ENCODE peak calls at places on chromosomes 7 and 10, in four cellular contexts. One of them, this sample, is unnamed.
A peak's percentile ranks its signal among the peaks of the same experiment; 100 is the strongest.

GRCh38 chr10:91974960-91975359 is 51.4 kb downstream of the BTAF1 start:
- DNase-seq in GM12891: no peak
- DNase-seq in H1: no peak
- DNase-seq in HepG2: no peak
- DNase-seq in this sample: no peak

GRCh38 chr10:80684217-80684616 is 146.5 kb downstream of the SH2D4B start:
- DNase-seq in GM12891: no peak
- DNase-seq in H1: no peak
- DNase-seq in HepG2: no peak
- DNase-seq in this sample: no peak

GRCh38 chr10:91511549-91512330 is 101.6 kb downstream of the HECTD2 start:
- DNase-seq in GM12891: no peak
- DNase-seq in H1: no peak
- DNase-seq in HepG2: no peak
- DNase-seq in this sample: no peak

GRCh38 chr7:97733276-97734206 is 1.7 kb downstream of the TAC1 start:
- DNase-seq in GM12891: no peak
- DNase-seq in H1: peak; percentile 75
- DNase-seq in HepG2: no peak
- DNase-seq in this sample: no peak

GRCh38 chr7:30791126-30791525 is 19.9 kb downstream of the MINDY4 start:
- DNase-seq in GM12891: no peak
- DNase-seq in H1: peak; percentile 54
- DNase-seq in HepG2: no peak
- DNase-seq in this sample: no peak

GRCh38 chr10:11493646-11494045 is 117.8 kb downstream of the USP6NL start:
- DNase-seq in GM12891: no peak
- DNase-seq in H1: no peak
- DNase-seq in HepG2: no peak
- DNase-seq in this sample: no peak

GRCh38 chr10:100811752-100812750 is 66.7 kb downstream of the PAX2 start:
- DNase-seq in GM12891: no peak
- DNase-seq in H1: no peak
- DNase-seq in HepG2: no peak
- DNase-seq in this sample: no peak

GRCh38 chr7:2628137-2628482 is 3.7 kb upstream of the TTYH3 start:
- DNase-seq in GM12891: no peak
- DNase-seq in H1: no peak
- DNase-seq in HepG2: peak; percentile 86
- DNase-seq in this sample: no peak

GRCh38 chr10:28072573-28072972 is 73.7 kb upstream of the ODAD2 start:
- DNase-seq in GM12891: no peak
- DNase-seq in H1: no peak
- DNase-seq in HepG2: no peak
- DNase-seq in this sample: no peak

GRCh38 chr7:104767826-104768536 is 246.0 kb upstream of the KMT2E start:
- DNase-seq in GM12891: no peak
- DNase-seq in H1: no peak
- DNase-seq in HepG2: no peak
- DNase-seq in this sample: no peak

GRCh38 chr7:151238924-151239836 is 6.9 kb downstream of the CHPF2 start:
- DNase-seq in GM12891: no peak
- DNase-seq in H1: no peak
- DNase-seq in HepG2: no peak
- DNase-seq in this sample: no peak

GRCh38 chr7:33108591-33108930 is 643 bp downstream of the RP9 start:
- DNase-seq in GM12891: no peak
- DNase-seq in H1: no peak
- DNase-seq in HepG2: no peak
- DNase-seq in this sample: no peak

GRCh38 chr10:71585579-71586092 is 133.9 kb downstream of the C10orf105 start:
- DNase-seq in GM12891: no peak
- DNase-seq in H1: no peak
- DNase-seq in HepG2: no peak
- DNase-seq in this sample: no peak

GRCh38 chr10:21208666-21209316 is 311.7 kb upstream of the NEBL start:
- DNase-seq in GM12891: no peak
- DNase-seq in H1: no peak
- DNase-seq in HepG2: no peak
- DNase-seq in this sample: no peak

GRCh38 chr7:2521952-2522591 is 2.5 kb downstream of the LFNG start:
- DNase-seq in GM12891: no peak
- DNase-seq in H1: no peak
- DNase-seq in HepG2: no peak
- DNase-seq in this sample: no peak

GRCh38 chr10:97140284-97140846 is 45.4 kb downstream of the SLIT1 start:
- DNase-seq in GM12891: no peak
- DNase-seq in H1: no peak
- DNase-seq in HepG2: peak; percentile 95
- DNase-seq in this sample: no peak

GRCh38 chr10:83212632-83213349 is 926.5 kb upstream of the GHITM start:
- DNase-seq in GM12891: no peak
- DNase-seq in H1: no peak
- DNase-seq in HepG2: no peak
- DNase-seq in this sample: no peak

GRCh38 chr10:46250898-46251856 is 35.6 kb upstream of the ANTXRL start:
- DNase-seq in GM12891: no peak
- DNase-seq in H1: peak; percentile 45
- DNase-seq in HepG2: no peak
- DNase-seq in this sample: no peak

GRCh38 chr10:83373659-83374058 is 765.6 kb upstream of the GHITM start:
- DNase-seq in GM12891: no peak
- DNase-seq in H1: peak; percentile 51
- DNase-seq in HepG2: no peak
- DNase-seq in this sample: no peak

GRCh38 chr7:15686209-15686956 is at the start of gene MEOX2:
- DNase-seq in GM12891: no peak
- DNase-seq in H1: peak; percentile 63
- DNase-seq in HepG2: no peak
- DNase-seq in this sample: no peak

GRCh38 chr7:128735433-128735832 is 3.7 kb upstream of the CALU start:
- DNase-seq in GM12891: no peak
- DNase-seq in H1: no peak
- DNase-seq in HepG2: no peak
- DNase-seq in this sample: no peak

GRCh38 chr10:56782503-56782902 is 421.4 kb upstream of the ZWINT start:
- DNase-seq in GM12891: no peak
- DNase-seq in H1: no peak
- DNase-seq in HepG2: no peak
- DNase-seq in this sample: no peak

GRCh38 chr10:100565206-100565985 is 29.7 kb downstream of the HIF1AN start:
- DNase-seq in GM12891: no peak
- DNase-seq in H1: no peak
- DNase-seq in HepG2: no peak
- DNase-seq in this sample: no peak

GRCh38 chr10:116470768-116471415 is 43.2 kb downstream of the PNLIPRP3 start:
- DNase-seq in GM12891: no peak
- DNase-seq in H1: peak; percentile 62
- DNase-seq in HepG2: peak; percentile 20
- DNase-seq in this sample: no peak

GRCh38 chr10:23804125-23804524 is 365.2 kb downstream of the OTUD1 start:
- DNase-seq in GM12891: no peak
- DNase-seq in H1: no peak
- DNase-seq in HepG2: no peak
- DNase-seq in this sample: no peak

GRCh38 chr10:79022565-79023488 is 45.9 kb upstream of the ZMIZ1 start:
- DNase-seq in GM12891: no peak
- DNase-seq in H1: peak; percentile 67
- DNase-seq in HepG2: peak; percentile 65
- DNase-seq in this sample: peak; percentile 54

GRCh38 chr7:5692112-5692844 is 89.2 kb downstream of the RNF216 start:
- DNase-seq in GM12891: no peak
- DNase-seq in H1: no peak
- DNase-seq in HepG2: peak; percentile 71
- DNase-seq in this sample: no peak
- TF ChIP-seq TAF1 in GM12891: no peak
- TF ChIP-seq TAF1 in H1: no peak
- TF ChIP-seq TAF1 in HepG2: no peak
- TF ChIP-seq TAF1 in this sample: no peak

DNA sequence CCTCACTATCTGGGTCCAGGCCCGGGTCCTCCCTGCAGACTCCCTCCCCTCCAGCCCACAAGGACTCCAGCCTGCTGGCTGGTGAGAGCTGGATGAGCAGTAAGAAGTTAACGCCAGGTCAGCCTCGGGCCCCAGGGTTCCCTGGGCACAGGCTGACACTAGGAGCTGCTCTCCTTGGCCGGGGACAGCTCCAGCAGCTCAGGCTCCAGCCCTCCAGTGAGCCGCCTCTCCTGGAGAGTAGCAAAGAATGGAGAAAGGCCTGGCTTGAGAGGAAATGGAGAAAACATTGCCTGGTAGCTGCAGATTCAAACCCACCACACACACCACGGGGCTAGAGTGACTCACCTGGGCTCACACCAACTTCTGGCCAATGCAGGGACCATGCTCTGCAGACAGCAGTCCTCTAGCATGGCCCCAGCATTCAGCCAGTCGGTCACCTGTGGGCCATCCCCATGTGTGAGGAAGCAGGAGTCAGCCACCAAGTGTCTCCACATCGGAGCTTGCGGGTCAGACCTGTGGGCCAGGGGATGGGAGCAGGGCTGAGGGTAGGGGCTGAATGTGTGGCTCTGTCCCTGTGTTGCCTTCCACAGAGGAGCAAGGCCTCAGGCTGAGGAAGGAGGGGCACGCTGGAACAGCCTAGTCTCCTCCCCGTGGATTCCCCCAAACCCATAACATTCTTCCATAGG is 6.5 kb downstream of the SAP25 start:
- DNase-seq in GM12891: no peak
- DNase-seq in H1: no peak
- DNase-seq in HepG2: no peak
- DNase-seq in this sample: no peak
- TF ChIP-seq POLR2AphosphoS5 in GM12891: no peak
- TF ChIP-seq POLR2AphosphoS5 in H1: peak; percentile 16
- TF ChIP-seq POLR2AphosphoS5 in HepG2: peak; percentile 37
- TF ChIP-seq POLR2AphosphoS5 in this sample: no peak

GRCh38 chr7:897086-897485 is 20.7 kb downstream of the GET4 start:
- DNase-seq in GM12891: no peak
- DNase-seq in H1: no peak
- DNase-seq in HepG2: no peak
- DNase-seq in this sample: no peak

GRCh38 chr7:898855-899681 is 22.7 kb downstream of the GET4 start:
- DNase-seq in GM12891: no peak
- DNase-seq in H1: no peak
- DNase-seq in HepG2: no peak
- DNase-seq in this sample: no peak

GRCh38 chr7:896346-897075 is 20.2 kb downstream of the GET4 start:
- DNase-seq in GM12891: no peak
- DNase-seq in H1: no peak
- DNase-seq in HepG2: no peak
- DNase-seq in this sample: no peak

GRCh38 chr7:898460-898854 is 22.1 kb downstream of the GET4 start:
- DNase-seq in GM12891: no peak
- DNase-seq in H1: no peak
- DNase-seq in HepG2: no peak
- DNase-seq in this sample: no peak

DNA sequence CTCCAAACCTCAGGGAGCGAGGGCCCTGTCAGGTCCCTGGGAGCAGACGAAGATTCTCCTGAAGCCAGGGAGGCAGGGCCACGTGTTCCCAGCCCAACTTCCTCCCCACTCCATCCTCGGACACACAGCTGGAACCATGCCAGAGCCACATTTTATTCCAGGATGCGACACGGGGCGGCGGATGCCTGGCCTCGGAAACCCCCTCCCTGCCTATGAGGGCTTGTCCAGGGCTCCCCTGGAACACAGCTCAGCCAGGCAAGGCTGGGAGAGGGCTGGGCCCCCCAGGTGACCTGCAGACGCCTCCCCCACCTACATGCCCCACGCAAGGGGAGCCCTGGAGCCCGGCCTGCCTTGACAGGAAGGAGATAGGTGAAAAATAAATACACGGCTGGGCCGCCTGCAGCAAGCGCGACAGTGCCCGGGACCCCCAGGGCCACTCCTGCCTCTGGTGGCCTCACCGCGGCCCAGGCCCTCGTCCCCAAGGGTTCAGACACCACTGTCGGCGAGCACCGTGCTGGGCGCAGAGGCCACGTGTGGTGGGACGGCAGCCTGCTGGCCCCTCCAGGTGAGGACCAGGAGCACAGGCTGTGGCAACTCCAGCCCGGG is 21.5 kb downstream of the GET4 start:
- DNase-seq in GM12891: no peak
- DNase-seq in H1: no peak
- DNase-seq in HepG2: no peak
- DNase-seq in this sample: no peak
- TF ChIP-seq POLR2A in GM12891: no peak
- TF ChIP-seq POLR2A in H1: no peak
- TF ChIP-seq POLR2A in HepG2: no peak
- TF ChIP-seq POLR2A in this sample: no peak

GRCh38 chr10:69655124-69655867 is 25.2 kb downstream of the FAM241B start:
- DNase-seq in GM12891: no peak
- DNase-seq in H1: no peak
- DNase-seq in HepG2: no peak
- DNase-seq in this sample: no peak
- TF ChIP-seq TAF1 in GM12891: no peak
- TF ChIP-seq TAF1 in H1: no peak
- TF ChIP-seq TAF1 in HepG2: no peak
- TF ChIP-seq TAF1 in this sample: no peak

GRCh38 chr10:13309792-13310191 is 9.9 kb upstream of the PHYH start:
- DNase-seq in GM12891: no peak
- DNase-seq in H1: no peak
- DNase-seq in HepG2: no peak
- DNase-seq in this sample: no peak

GRCh38 chr10:13310518-13311176 is 10.8 kb upstream of the PHYH start:
- DNase-seq in GM12891: no peak
- DNase-seq in H1: no peak
- DNase-seq in HepG2: no peak
- DNase-seq in this sample: no peak

GRCh38 chr10:13311177-13311575 is 11.3 kb upstream of the PHYH start:
- DNase-seq in GM12891: no peak
- DNase-seq in H1: no peak
- DNase-seq in HepG2: no peak
- DNase-seq in this sample: no peak

GRCh38 chr10:13302821-13303555 is 3.1 kb upstream of the PHYH start:
- DNase-seq in GM12891: no peak
- DNase-seq in H1: no peak
- DNase-seq in HepG2: no peak
- DNase-seq in this sample: no peak

DNA sequence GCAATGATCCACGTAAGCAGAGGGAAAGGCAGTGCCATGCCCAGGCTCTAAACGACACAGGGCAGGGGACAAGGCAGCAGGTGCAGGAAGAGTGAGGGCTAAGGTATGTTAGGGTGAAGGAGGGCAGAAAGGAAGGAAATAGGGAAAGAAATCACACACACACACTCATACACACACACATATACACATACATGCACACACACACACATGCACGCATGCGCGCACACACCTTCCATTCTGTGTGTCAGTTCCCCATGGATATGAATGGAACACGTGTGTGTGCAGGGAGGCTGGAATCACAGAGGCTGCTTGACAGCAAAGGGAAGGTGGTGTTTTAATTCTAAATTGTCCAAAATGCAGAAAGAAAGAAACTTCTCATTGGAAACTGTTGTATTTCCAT is 6.2 kb upstream of the PHYH start:
- DNase-seq in GM12891: no peak
- DNase-seq in H1: no peak
- DNase-seq in HepG2: no peak
- DNase-seq in this sample: no peak
- TF ChIP-seq POLR2AphosphoS5 in GM12891: no peak
- TF ChIP-seq POLR2AphosphoS5 in H1: no peak
- TF ChIP-seq POLR2AphosphoS5 in HepG2: no peak
- TF ChIP-seq POLR2AphosphoS5 in this sample: no peak

This sample was measured in GM12892.